ENCODE peak calls at places on chromosomes 1 and 21, in six cellular contexts. K, Z, G, O, E and P are unnamed samples.

GRCh38 chr21:46115441-46116188 is 17.7 kb downstream of the COL6A2 start:
- DNase-seq in O (no peak), G (no peak), E (no peak), Z (no peak), K (no peak), P (no peak)

GRCh38 chr1:53446051-53446450 is 13.1 kb upstream of the DMRTB1 start:
- DNase-seq in K (peak), O (no peak), Z (no peak), G (no peak), E (no peak), P (no peak)

GRCh38 chr1:228307218-228308023 is 99.2 kb downstream of the TRIM11 start:
- DNase-seq in K (no peak), Z (no peak), G (no peak), O (no peak), E (no peak), P (no peak)

GRCh38 chr1:111471012-111471411 is 2.8 kb upstream of the C1orf162 start:
- DNase-seq in O (peak), K (no peak), Z (no peak), E (no peak), G (no peak), P (no peak)

GRCh38 chr1:93710949-93711591 is 29.4 kb upstream of the BCAR3 start:
- DNase-seq in Z (no peak), G (peak), E (no peak), O (no peak), K (no peak), P (no peak)

GRCh38 chr21:16071761-16072160 is 342.0 kb downstream of the USP25 start:
- DNase-seq in E (no peak), K (no peak), G (no peak), O (no peak), Z (no peak), P (no peak)

GRCh38 chr1:209879539-209879938 is 51.8 kb downstream of the UTP25 start:
- DNase-seq in O (no peak), K (no peak), Z (no peak), G (no peak), E (peak), P (no peak)

GRCh38 chr1:153796786-153797659 is 21.8 kb downstream of the SLC27A3 start:
- DNase-seq in Z (peak), E (peak), O (no peak), K (peak), G (peak), P (peak)

GRCh38 chr1:152052606-152053005 is 15.8 kb upstream of the S100A11 start:
- DNase-seq in G (peak), E (peak), Z (no peak), O (no peak), K (peak), P (peak)

GRCh38 chr1:27548858-27549719 is 54.9 kb downstream of the AHDC1 start:
- DNase-seq in K (no peak), G (no peak), Z (no peak), O (no peak), E (no peak), P (no peak)

GRCh38 chr1:201252833-201253810 is 30.2 kb upstream of the PKP1 start:
- DNase-seq in Z (no peak), E (no peak), K (peak), O (no peak), G (no peak), P (no peak)

GRCh38 chr21:18529253-18529652 is 125.7 kb upstream of the TMPRSS15 start:
- DNase-seq in Z (no peak), G (no peak), E (no peak), O (no peak), K (no peak), P (no peak)

DNA sequence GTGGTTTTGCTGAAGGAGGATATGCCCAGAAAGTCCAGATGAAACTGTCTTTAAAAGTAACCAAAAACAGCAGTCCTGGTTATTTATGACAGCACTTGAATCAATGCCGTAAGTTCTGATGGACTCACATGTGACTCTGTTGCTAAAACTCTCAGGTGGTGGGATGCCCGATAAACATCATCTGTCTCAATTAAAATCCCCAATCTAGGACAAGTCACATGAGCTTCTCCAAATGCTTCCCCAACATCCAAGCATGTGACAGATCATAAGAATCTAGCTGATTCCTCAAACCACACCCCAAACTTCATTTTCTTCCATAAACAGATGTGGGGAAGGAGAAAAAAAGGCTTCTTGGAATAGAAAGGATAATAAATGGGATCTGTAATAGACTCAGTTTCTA is 791 bp upstream of the CTSK start:
- DNase-seq in G (no peak), E (no peak), Z (no peak), K (no peak), O (no peak), P (no peak)
- TF ChIP-seq POLR2AphosphoS5 in G (no peak), E (no peak), Z (no peak), K (no peak), O (no peak), P (no peak)

DNA sequence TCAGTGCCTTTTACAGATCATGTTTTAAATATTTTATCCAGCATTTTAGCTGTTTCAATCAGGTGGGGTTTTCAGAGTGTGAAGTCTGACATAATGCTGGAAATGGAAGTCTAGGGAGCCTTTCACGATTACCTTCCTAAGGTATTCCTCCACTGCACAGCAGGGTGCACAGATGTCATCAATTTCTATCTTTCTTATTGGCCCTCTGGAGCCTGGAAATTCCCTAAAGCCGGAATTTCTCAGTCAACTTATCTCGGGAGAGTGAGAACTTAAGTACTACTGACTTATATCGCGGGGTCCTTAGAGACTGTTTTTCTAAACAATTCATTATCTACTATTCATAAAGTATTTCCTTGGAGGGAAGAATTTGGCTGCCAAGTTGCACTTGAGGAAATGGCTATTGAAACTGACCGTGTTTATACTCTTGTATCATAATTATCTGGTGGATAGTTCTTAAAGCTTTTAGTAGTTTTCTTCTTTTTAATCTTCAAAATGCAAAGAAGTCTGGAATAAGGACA is 311.7 kb upstream of the B3GALT2 start:
- DNase-seq in O (no peak), G (no peak), E (no peak), K (no peak), Z (no peak), P (no peak)
- TF ChIP-seq TAF1 in O (no peak), G (no peak), E (no peak), K (no peak), Z (no peak), P (no peak)

GRCh38 chr1:179882253-179883039 is at the start of gene TOR1AIP1:
- DNase-seq in Z (peak), E (peak), K (peak), O (peak), G (peak), P (peak)
- TF ChIP-seq POLR2A in Z (peak), E (peak), K (peak), O (peak), G (peak), P (peak)

GRCh38 chr1:10818262-10819197 is 22.1 kb upstream of the CASZ1 start:
- DNase-seq in K (no peak), O (no peak), Z (no peak), G (no peak), E (no peak), P (no peak)
- TF ChIP-seq POLR2AphosphoS5 in K (no peak), O (no peak), Z (no peak), G (no peak), E (no peak), P (no peak)

DNA sequence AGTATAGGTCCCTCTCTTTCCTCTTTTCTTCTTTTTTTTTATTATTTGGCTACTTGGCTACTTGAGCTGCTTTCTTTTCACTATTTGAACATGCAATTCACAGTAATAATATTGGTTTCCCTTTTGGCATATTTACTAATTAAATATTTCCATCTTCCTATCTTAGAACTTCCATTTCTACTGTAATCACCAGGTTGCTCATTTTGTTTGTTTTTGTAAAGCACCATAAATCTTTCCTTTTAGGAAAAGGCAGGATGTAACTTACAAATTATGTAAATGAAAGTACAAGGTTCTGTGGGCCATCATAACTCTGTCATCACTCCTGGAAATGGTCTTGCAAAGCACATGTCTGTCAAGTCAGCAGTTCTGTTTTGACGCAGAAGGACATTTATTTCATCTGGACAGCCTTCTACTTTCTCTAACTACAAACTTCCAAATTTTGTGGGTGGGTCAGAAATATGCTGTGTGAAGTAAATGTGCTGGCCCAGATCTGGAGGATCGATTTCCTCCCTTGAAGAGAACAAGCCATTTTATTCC is 71.7 kb upstream of the TNFSF18 start:
- DNase-seq in G (no peak), O (no peak), K (no peak), E (no peak), Z (no peak), P (no peak)
- TF ChIP-seq TAF1 in G (no peak), O (no peak), K (no peak), E (no peak), Z (no peak), P (no peak)

DNA sequence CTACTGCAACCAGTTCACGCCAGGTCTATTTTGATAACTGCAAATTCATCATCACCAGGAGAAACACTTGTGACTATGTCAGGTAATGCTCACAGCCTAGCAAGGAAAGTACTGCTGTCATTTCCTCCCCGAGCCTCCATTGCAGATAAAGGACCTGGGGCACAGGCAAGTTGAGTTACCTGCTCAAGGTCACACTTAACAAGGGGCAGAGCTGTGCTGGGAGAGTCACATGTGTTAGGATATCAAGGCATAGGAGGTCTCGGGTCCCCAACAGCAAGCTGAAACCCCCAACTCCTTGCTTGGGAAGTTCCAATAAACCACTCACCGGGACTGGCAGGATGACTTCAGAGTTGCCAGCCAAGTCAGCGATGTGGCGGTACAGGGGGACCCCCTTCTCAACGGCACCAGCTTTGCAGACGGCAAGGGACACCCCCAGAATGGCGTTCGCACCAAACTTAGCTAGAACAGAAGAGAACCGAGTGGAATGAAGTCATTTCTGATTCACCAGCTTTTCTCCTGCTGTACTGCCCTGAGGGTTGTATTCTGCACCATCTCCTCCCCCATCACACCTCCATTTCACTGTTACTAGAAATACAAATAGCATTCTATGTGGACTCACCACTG is 11.6 kb downstream of the ENO1 start:
- DNase-seq in O (no peak), G (no peak), K (no peak), E (no peak), Z (no peak), P (no peak)
- TF ChIP-seq POLR2A in O (peak), G (peak), K (peak), E (peak), Z (peak), P (peak)

DNA sequence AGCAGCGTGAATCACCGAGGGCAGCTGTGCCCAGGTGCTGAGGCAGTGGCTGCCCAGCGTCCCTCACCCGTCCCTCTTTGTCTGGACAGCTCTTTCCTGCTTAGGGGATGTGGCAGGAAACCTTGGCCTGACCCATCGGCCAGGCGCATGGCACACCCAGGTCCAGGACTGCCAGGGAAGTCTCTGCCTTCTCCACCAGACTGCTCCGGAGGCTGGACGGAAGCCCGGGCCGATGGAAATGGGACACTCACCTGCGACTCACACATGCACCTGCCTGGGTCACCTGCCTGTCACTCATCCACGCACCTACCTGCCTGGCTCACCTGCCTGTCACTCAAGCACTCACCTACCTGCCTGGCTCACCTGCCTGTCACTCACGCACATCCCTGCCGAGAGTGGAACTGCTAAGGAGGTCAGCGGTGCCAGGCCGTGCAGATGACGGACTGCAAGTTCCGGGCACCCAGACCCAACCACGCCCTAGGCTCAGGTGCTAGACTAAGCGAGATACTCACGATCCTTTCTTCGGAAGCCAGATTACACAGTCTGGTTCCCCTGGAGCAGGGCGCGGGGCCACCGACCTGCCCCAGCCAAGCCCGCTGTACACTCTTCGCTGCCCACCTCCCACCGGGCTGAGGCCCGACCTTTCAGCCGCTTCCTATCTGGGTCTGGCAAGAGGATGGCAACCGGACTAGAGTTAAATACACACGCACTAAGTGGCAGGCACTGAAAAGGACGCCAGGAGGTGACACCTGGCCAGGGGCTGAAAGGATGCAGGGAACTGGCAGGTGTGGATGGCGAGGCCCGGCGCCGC is 1.1 kb downstream of the UBE2J2 start:
- DNase-seq in K (no peak), O (no peak), E (no peak), G (no peak), Z (no peak), P (no peak)
- TF ChIP-seq POLR2AphosphoS5 in K (no peak), O (no peak), E (no peak), G (no peak), Z (peak), P (no peak)

GRCh38 chr1:3598051-3598471 is 13.2 kb downstream of the MEGF6 start:
- DNase-seq in Z (no peak), G (no peak), K (no peak), E (no peak), O (no peak), P (no peak)
- TF ChIP-seq TAF1 in Z (no peak), G (no peak), K (no peak), E (no peak), O (no peak), P (no peak)